ENCODE peak calls at places on chromosomes 16 and 17, in four cellular contexts. C, O, R and M are unnamed samples.

GRCh38 chr16:546909-547770 is 13.1 kb upstream of the PRR35 start:
- DNase-seq in C (no peak), O (peak), R (peak), M (peak)

GRCh38 chr16:84306564-84306963 is 11.9 kb downstream of the WFDC1 start:
- DNase-seq in C (no peak), O (no peak), R (no peak), M (no peak)

GRCh38 chr16:67961551-67961957 is 6.9 kb downstream of the SLC12A4 start:
- DNase-seq in C (no peak), O (peak), R (no peak), M (peak)

GRCh38 chr17:20127660-20128413 is 118.7 kb downstream of the SPECC1 start:
- DNase-seq in C (no peak), O (no peak), R (no peak), M (no peak)

GRCh38 chr16:85969159-85969558 is 70.2 kb downstream of the IRF8 start:
- DNase-seq in C (no peak), O (no peak), R (no peak), M (no peak)

GRCh38 chr16:3042376-3042775 is 4.0 kb upstream of the MMP25 start:
- DNase-seq in C (no peak), O (no peak), R (no peak), M (no peak)

GRCh38 chr16:66372078-66372897 is 5.8 kb downstream of the CDH5 start:
- DNase-seq in C (no peak), O (no peak), R (no peak), M (no peak)

GRCh38 chr17:78252111-78252634 is 20.7 kb downstream of the TMEM235 start:
- DNase-seq in C (no peak), O (peak), R (peak), M (peak)

GRCh38 chr17:35486920-35487727 is 38.6 kb upstream of the SLFN13 start:
- DNase-seq in C (no peak), O (peak), R (peak), M (no peak)

GRCh38 chr17:44044092-44044491 is 22.4 kb downstream of the LSM12 start:
- DNase-seq in C (no peak), O (no peak), R (no peak), M (no peak)

GRCh38 chr17:30188211-30188939 is 47.1 kb downstream of the SLC6A4 start:
- DNase-seq in C (no peak), O (no peak), R (no peak), M (no peak)

GRCh38 chr16:30934827-30935557 is 11.6 kb downstream of the FBXL19 start:
- DNase-seq in C (no peak), O (no peak), R (no peak), M (peak)

GRCh38 chr16:48383877-48384304 is 1.3 kb downstream of the SIAH1 start:
- DNase-seq in C (no peak), O (no peak), R (no peak), M (no peak)

GRCh38 chr16:30394603-30395154 is 541 bp upstream of the ZNF48 start:
- DNase-seq in C (no peak), O (no peak), R (no peak), M (no peak)

GRCh38 chr16:54407596-54407995 is 121.0 kb upstream of the IRX3 start:
- DNase-seq in C (no peak), O (peak), R (no peak), M (no peak)

GRCh38 chr17:51434434-51435170 is 174.3 kb downstream of the UTP18 start:
- DNase-seq in C (peak), O (no peak), R (no peak), M (no peak)

GRCh38 chr16:17266606-17267313 is 204.0 kb downstream of the XYLT1 start:
- DNase-seq in C (no peak), O (no peak), R (peak), M (no peak)

GRCh38 chr17:45222273-45222993 is 748 bp downstream of the FMNL1 start:
- DNase-seq in C (no peak), O (no peak), R (no peak), M (no peak)

GRCh38 chr17:36931697-36932382 is 5.4 kb upstream of the LHX1 start:
- DNase-seq in C (no peak), O (no peak), R (no peak), M (no peak)

GRCh38 chr16:49834496-49835009 is 21.4 kb downstream of the ZNF423 start:
- DNase-seq in C (no peak), O (no peak), R (peak), M (no peak)

DNA sequence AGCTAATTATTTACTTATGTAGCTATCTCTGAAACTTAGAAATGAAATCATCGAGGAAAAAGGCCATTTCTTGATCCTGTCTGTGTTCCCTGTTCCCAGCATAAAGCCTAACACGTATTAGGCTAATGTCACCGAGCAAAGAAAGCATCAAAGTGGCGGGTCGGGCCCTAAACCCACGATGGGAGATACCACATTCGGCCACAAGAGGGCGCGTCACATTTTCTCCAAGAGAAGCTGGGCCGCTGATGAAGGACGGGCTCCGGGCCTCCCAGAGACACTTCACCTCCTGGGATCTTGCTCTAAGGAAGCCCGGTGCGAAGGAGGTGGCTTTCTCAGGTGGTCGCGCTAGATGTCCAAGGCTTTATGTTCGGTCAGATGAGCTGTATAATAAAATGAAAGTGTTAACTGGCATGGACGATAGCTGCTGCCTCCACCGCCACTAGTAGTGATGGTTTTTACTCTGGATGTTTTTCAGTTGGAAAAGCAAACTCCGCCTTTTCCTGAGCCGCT is 853 bp upstream of the PDK2 start:
- DNase-seq in C (peak), O (peak), R (peak), M (peak)
- H3K27ac ChIP-seq in C (peak), O (peak), R (peak), M (peak)

GRCh38 chr17:80024206-80024972 is 11.3 kb downstream of the TBC1D16 start:
- DNase-seq in C (no peak), O (no peak), R (no peak), M (no peak)
- TF ChIP-seq POLR2A in C (no peak), O (no peak), R (no peak), M (no peak)

GRCh38 chr16:89562027-89562599 is 1.6 kb downstream of the RPL13 start:
- DNase-seq in C (no peak), O (no peak), R (no peak), M (no peak)
- H3K4me3 ChIP-seq in C (peak), O (peak), R (no peak), M (peak)

GRCh38 chr17:4537451-4538235 is 17.5 kb downstream of the MYBBP1A start:
- DNase-seq in C (no peak), O (no peak), R (no peak), M (no peak)
- H3K27ac ChIP-seq in C (peak), O (peak), R (no peak), M (no peak)

DNA sequence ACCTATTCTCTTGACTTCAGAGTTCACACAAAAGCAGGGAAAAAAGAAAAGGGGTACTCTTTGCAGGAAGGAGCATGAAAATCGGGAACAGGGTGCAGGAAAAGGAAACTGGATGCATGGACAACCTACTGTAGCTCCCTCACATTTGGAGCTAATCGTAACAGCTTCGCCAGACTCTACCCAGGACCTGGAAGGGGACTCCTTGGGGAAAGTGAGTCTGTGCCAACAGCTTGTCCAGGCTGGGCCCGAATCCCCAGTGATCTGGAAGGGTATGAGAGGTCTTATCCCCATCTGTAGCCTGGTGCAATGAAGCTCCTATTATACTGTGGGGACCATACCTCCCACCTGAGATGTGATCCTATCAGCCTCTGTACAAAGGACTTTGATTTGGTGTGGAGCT is 3.4 kb upstream of the SPOP start:
- DNase-seq in C (no peak), O (no peak), R (no peak), M (peak)
- TF ChIP-seq POLR2A in C (no peak), O (no peak), R (no peak), M (no peak)

GRCh38 chr17:81922566-81923301 is 4.8 kb upstream of the SIRT7 start:
- DNase-seq in C (no peak), O (no peak), R (no peak), M (no peak)
- H3K4me3 ChIP-seq in C (no peak), O (peak), R (peak), M (no peak)